ENCODE peak calls at places on chromosomes 2 and 18, in ten cellular contexts. O is aorta; Z is tibial artery; L is H9; K is body of pancreas; G is uterus; R is thoracic aorta; B is CD4-positive, alpha-beta T cell; I is IMR-90; Q is CD8-positive, alpha-beta T cell. H is an unnamed sample.

GRCh38 chr2:138090330-138090729 is 126.1 kb downstream of the HNMT start:
- DNase-seq in O (no peak), Q (no peak), R (no peak), K (peak; percentile 28), L (no peak), B (no peak), G (no peak), Z (no peak), I (peak; percentile 58), H (no peak)

GRCh38 chr18:62741118-62741566 is 25.8 kb downstream of the PHLPP1 start:
- DNase-seq in K (peak; percentile 60), G (peak; percentile 80), B (no peak), O (no peak), I (peak; percentile 61), Z (no peak), L (no peak), Q (no peak), R (no peak), H (no peak)

GRCh38 chr2:142874293-142874814 is 3.1 kb upstream of the KYNU start:
- DNase-seq in Z (peak; percentile 72), R (no peak), Q (no peak), O (peak; percentile 63), G (peak; percentile 23), L (no peak), B (no peak), I (peak; percentile 95), K (peak; percentile 72), H (no peak)

GRCh38 chr2:225100856-225101294 is 58.6 kb upstream of the DOCK10 start:
- DNase-seq in G (no peak), O (no peak), Z (no peak), I (peak; percentile 97), K (no peak), B (no peak), L (no peak), Q (no peak), R (no peak), H (no peak)

GRCh38 chr2:232652505-232652851 is 19.1 kb downstream of the EFHD1 start:
- DNase-seq in B (no peak), I (no peak), Z (no peak), O (no peak), Q (no peak), K (no peak), R (no peak), L (no peak), G (no peak), H (no peak)

GRCh38 chr2:69253893-69254292 is 133.1 kb downstream of the GFPT1 start:
- DNase-seq in K (no peak), O (peak; percentile 58), G (peak; percentile 73), R (no peak), L (no peak), Q (no peak), Z (peak; percentile 89), I (peak; percentile 99), B (no peak), H (no peak)

GRCh38 chr2:8851811-8852560 is 14.6 kb upstream of the KIDINS220 start:
- DNase-seq in G (no peak), B (no peak), K (no peak), O (no peak), R (no peak), L (peak; percentile 43), Z (no peak), I (no peak), Q (no peak), H (no peak)

GRCh38 chr2:129233751-129234406 is 745.6 kb upstream of the RAB6C start:
- DNase-seq in L (no peak), O (no peak), Q (no peak), R (no peak), Z (no peak), I (no peak), G (no peak), K (peak; percentile 54), B (no peak), H (no peak)

GRCh38 chr18:78293940-78294401 is 685.6 kb upstream of the SALL3 start:
- DNase-seq in Z (no peak), Q (no peak), O (no peak), G (no peak), K (no peak), L (no peak), B (no peak), R (no peak), I (no peak), H (no peak)

GRCh38 chr2:130252880-130253645 is 54.8 kb upstream of the TUBA3E start:
- DNase-seq in L (no peak), K (no peak), G (no peak), Q (no peak), I (no peak), O (no peak), R (no peak), Z (no peak), B (no peak), H (no peak)

GRCh38 chr18:59200787-59201186 is 19.2 kb upstream of the GRP start:
- DNase-seq in L (no peak), B (no peak), I (no peak), K (no peak), O (no peak), R (no peak), Q (no peak), Z (no peak), G (no peak), H (no peak)

GRCh38 chr2:216034065-216034464 is 20.7 kb upstream of the MREG start:
- DNase-seq in L (peak; percentile 79), O (peak; percentile 63), B (peak; percentile 81), K (peak; percentile 64), R (no peak), I (peak; percentile 77), Z (no peak), Q (peak; percentile 74), G (peak; percentile 43), H (peak; percentile 50)

GRCh38 chr18:45046226-45046625 is 365.5 kb downstream of the SETBP1 start:
- DNase-seq in Q (no peak), K (no peak), L (no peak), O (no peak), R (no peak), B (no peak), Z (no peak), I (no peak), G (no peak), H (no peak)

DNA sequence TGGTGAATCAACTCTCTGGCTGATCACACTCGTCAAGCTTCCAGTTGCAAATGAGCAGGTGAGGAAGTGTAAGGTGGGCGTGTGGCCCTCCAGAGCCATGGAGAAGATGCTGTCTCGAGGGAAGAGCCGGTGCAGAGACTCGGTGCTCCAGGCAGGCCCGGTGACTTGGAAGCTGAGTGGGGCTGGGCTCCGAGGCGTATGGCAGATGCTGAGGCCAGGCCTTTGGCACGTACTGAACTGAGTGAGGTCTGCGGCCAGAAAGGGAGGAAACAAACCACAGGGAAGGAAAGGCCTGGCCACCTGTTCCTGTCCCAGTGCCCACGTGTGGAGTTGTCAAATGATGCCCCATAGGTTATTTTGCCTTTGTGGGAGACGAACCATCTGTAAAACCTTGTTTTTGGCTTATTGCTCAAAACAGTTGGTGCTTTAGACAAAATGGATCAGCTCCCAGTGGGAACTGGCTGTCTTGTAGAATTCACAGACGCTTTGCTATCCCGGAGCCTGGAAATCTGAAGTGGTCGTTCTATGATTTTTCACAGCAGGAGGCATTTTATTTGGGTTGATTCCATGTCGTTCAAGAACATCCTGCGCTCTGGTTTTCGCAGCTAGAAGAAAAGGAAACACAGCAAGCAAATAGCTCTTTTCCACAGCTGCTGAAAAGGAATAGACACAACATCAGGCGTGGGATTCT is 117.5 kb upstream of the TMEM18 start:
- DNase-seq in Q (no peak), I (no peak), Z (no peak), B (no peak), K (no peak), G (no peak), O (no peak), L (peak; percentile 37), R (no peak), H (no peak)
- H3K9me3 ChIP-seq in Q (no peaks in the 10 kb centered on the region), I (peaks cover 38% of the 10 kb centered on the region), Z (no peaks in the 10 kb centered on the region), B (no peaks in the 10 kb centered on the region), K (no peaks in the 10 kb centered on the region), G (no peaks in the 10 kb centered on the region), O (no peaks in the 10 kb centered on the region), L (peaks cover 2% of the 10 kb centered on the region), R (no peaks in the 10 kb centered on the region), H (no peaks in the 10 kb centered on the region)

GRCh38 chr18:71807586-71807985 is 736.6 kb downstream of the CBLN2 start:
- DNase-seq in Z (no peak), Q (no peak), G (no peak), K (no peak), B (no peak), L (no peak), R (no peak), O (no peak), I (peak; percentile 12), H (no peak)
- H3K9me3 ChIP-seq in Z (no peaks in the 10 kb centered on the region), Q (no peaks in the 10 kb centered on the region), G (no peaks in the 10 kb centered on the region), K (no peaks in the 10 kb centered on the region), B (no peaks in the 10 kb centered on the region), L (no peaks in the 10 kb centered on the region), R (no peaks in the 10 kb centered on the region), O (no peaks in the 10 kb centered on the region), I (peaks cover 2% of the 10 kb centered on the region), H (no peaks in the 10 kb centered on the region)

GRCh38 chr2:100504542-100504941 is 34.3 kb downstream of the NMS start:
- DNase-seq in I (no peak), R (no peak), B (no peak), Q (no peak), O (no peak), G (no peak), K (no peak), Z (no peak), L (no peak), H (no peak)
- H3K9me3 ChIP-seq in I (no peaks in the 10 kb centered on the region), R (no peaks in the 10 kb centered on the region), B (peaks cover 20% of the 10 kb centered on the region), Q (no peaks in the 10 kb centered on the region), O (peaks cover 3% of the 10 kb centered on the region), G (no peaks in the 10 kb centered on the region), K (no peaks in the 10 kb centered on the region), Z (peaks cover 6% of the 10 kb centered on the region), L (no peaks in the 10 kb centered on the region), H (no peaks in the 10 kb centered on the region)

DNA sequence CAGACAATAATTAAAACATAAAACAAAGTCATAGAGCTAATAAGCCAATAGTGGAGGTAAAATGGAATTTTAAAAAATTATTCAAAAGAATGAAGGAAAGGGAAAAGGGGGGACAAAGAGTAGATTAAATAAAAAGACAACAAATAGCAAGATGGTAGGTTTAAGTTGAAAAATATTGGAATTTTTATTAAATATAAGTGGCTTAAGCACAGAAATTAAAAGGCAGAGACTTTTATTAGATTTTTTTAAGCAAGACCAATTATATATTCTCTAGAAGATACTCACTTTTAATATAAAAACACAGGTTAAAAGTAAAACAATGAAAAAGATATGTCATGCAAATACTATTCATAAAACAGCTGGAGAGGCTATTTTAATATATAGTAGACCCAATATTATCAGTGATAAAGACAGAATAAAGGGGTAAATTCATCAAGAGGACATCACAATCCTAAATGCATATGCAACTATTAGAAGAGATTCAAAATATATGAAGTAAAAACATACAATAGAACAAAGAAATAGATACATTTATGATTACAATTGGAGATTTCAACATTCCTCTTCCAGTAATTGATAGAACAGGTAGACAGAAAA is 98.7 kb downstream of the CYP26B1 start:
- DNase-seq in B (no peak), L (no peak), G (no peak), I (no peak), Z (no peak), O (no peak), K (no peak), R (no peak), Q (no peak), H (no peak)
- H3K9me3 ChIP-seq in B (peaks cover 2% of the 10 kb centered on the region), L (peaks cover 4% of the 10 kb centered on the region), G (no peaks in the 10 kb centered on the region), I (no peaks in the 10 kb centered on the region), Z (peaks cover 9% of the 10 kb centered on the region), O (no peaks in the 10 kb centered on the region), K (no peaks in the 10 kb centered on the region), R (peaks cover 11% of the 10 kb centered on the region), Q (no peaks in the 10 kb centered on the region), H (no peaks in the 10 kb centered on the region)

DNA sequence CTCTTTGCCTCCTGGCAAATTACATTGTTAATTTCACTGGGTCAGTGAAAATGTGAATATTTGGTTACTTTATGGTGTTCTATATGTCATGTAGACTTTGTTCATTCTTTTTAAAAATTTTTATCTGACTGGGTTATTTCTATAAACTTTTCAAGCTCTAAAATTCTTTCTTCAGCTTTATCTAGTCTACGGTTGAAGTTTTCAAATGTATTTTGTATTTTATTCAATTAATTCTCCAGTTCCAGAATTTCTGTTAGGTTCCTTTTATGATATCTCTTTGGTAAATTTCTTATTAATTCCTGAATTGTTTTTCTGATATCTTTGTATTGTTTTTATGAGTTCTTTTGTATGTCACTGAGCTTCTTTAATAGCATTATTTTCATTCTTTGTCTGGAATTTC is 228.1 kb downstream of the LPIN1 start:
- DNase-seq in Q (no peak), I (no peak), B (no peak), Z (no peak), G (no peak), O (no peak), R (no peak), L (no peak), K (no peak), H (no peak)
- H3K9me3 ChIP-seq in Q (no peaks in the 10 kb centered on the region), I (peaks cover 13% of the 10 kb centered on the region), B (peaks cover 24% of the 10 kb centered on the region), Z (peaks cover 26% of the 10 kb centered on the region), G (no peaks in the 10 kb centered on the region), O (peaks cover 4% of the 10 kb centered on the region), R (peaks cover 7% of the 10 kb centered on the region), L (no peaks in the 10 kb centered on the region), K (no peaks in the 10 kb centered on the region), H (no peaks in the 10 kb centered on the region)

H was measured in T-helper 17 cell.